ENCODE peak calls at places on chromosomes 4 and X, in four cellular contexts. R, L, X and D are unnamed samples.

GRCh38 chrX:14362731-14363130 is 166.6 kb upstream of the GLRA2 start:
- DNase-seq in X (no peak), R (no peak), L (no peak), D (no peak)

GRCh38 chrX:111167334-111167733 is 71.3 kb downstream of the PAK3 start:
- DNase-seq in L (no peak), X (no peak), R (no peak), D (no peak)

GRCh38 chr4:102564399-102564921 is 63.3 kb downstream of the NFKB1 start:
- DNase-seq in L (peak), R (peak), X (no peak), D (no peak)

GRCh38 chrX:101986571-101986970 is 54.7 kb upstream of the ZMAT1 start:
- DNase-seq in L (no peak), X (no peak), R (no peak), D (no peak)

GRCh38 chr4:1050486-1051213 is 39.2 kb downstream of the FGFRL1 start:
- DNase-seq in X (peak), L (no peak), R (no peak), D (no peak)

GRCh38 chr4:181693517-181693916 is 549.7 kb upstream of the TENM3 start:
- DNase-seq in R (no peak), L (no peak), X (no peak), D (no peak)

GRCh38 chr4:158016511-158016910 is 156.3 kb downstream of the GASK1B start:
- DNase-seq in X (no peak), L (peak), R (peak), D (no peak)

GRCh38 chrX:120559799-120560198 is 963 bp downstream of the CUL4B start:
- DNase-seq in L (no peak), R (no peak), X (no peak), D (no peak)

GRCh38 chrX:47179221-47179927 is 14.3 kb upstream of the UBA1 start:
- DNase-seq in L (no peak), X (no peak), R (no peak), D (no peak)

GRCh38 chr4:4801013-4801412 is 58.5 kb upstream of the MSX1 start:
- DNase-seq in L (peak), X (no peak), R (no peak), D (no peak)

GRCh38 chrX:139905743-139906142 is 27.1 kb downstream of the ATP11C start:
- DNase-seq in R (no peak), X (no peak), L (no peak), D (no peak)

GRCh38 chr4:121510260-121510942 is 129.6 kb upstream of the QRFPR start:
- DNase-seq in R (no peak), X (no peak), L (no peak), D (no peak)

GRCh38 chr4:8728536-8729407 is 136.2 kb downstream of the CPZ start:
- DNase-seq in R (no peak), X (no peak), L (no peak), D (peak)

GRCh38 chrX:110477593-110478228 is 119.1 kb downstream of the RTL9 start:
- DNase-seq in L (no peak), X (no peak), R (peak), D (no peak)

GRCh38 chr4:173311368-173311767 is 22.8 kb downstream of the HMGB2 start:
- DNase-seq in X (no peak), L (no peak), R (no peak), D (no peak)